ENCODE peak calls at places on chromosomes 6 and 20, in five cellular contexts. One of them, this sample, is unnamed.

GRCh38 chr6:44226368-44227137 is 3.2 kb downstream of the SLC29A1 start:
- DNase-seq in sigmoid colon: peak
- DNase-seq in NCI-H748 treated with DMSO at 0.1 percent for 48 hours: no peak
- DNase-seq in NCI-H146: peak
- DNase-seq in mammary epithelial cell: no peak
- DNase-seq in this sample: no peak

GRCh38 chr20:36737183-36737499 is 8.7 kb downstream of the NDRG3 start:
- DNase-seq in NCI-H146: no peak
- DNase-seq in mammary epithelial cell: no peak
- DNase-seq in NCI-H748 treated with DMSO at 0.1 percent for 48 hours: no peak
- DNase-seq in sigmoid colon: no peak
- DNase-seq in this sample: no peak

GRCh38 chr20:62666736-62667529 is 24.6 kb downstream of the SLCO4A1 start:
- DNase-seq in NCI-H748 treated with DMSO at 0.1 percent for 48 hours: peak
- DNase-seq in sigmoid colon: no peak
- DNase-seq in mammary epithelial cell: peak
- DNase-seq in NCI-H146: peak
- DNase-seq in this sample: peak

GRCh38 chr6:38997128-38997761 is 51.3 kb upstream of the GLP1R start:
- DNase-seq in NCI-H748 treated with DMSO at 0.1 percent for 48 hours: no peak
- DNase-seq in mammary epithelial cell: peak
- DNase-seq in NCI-H146: peak
- DNase-seq in sigmoid colon: no peak
- DNase-seq in this sample: peak

GRCh38 chr6:140548379-140548778 is 1173.9 kb upstream of the CITED2 start:
- DNase-seq in NCI-H146: no peak
- DNase-seq in mammary epithelial cell: no peak
- DNase-seq in sigmoid colon: no peak
- DNase-seq in NCI-H748 treated with DMSO at 0.1 percent for 48 hours: no peak
- DNase-seq in this sample: no peak

GRCh38 chr6:1297746-1298145 is 14.2 kb upstream of the FOXQ1 start:
- DNase-seq in NCI-H748 treated with DMSO at 0.1 percent for 48 hours: no peak
- DNase-seq in mammary epithelial cell: peak
- DNase-seq in sigmoid colon: no peak
- DNase-seq in NCI-H146: no peak
- DNase-seq in this sample: no peak

GRCh38 chr6:151239603-151240035 is at the start of gene AKAP12:
- DNase-seq in sigmoid colon: peak
- DNase-seq in NCI-H146: peak
- DNase-seq in mammary epithelial cell: no peak
- DNase-seq in NCI-H748 treated with DMSO at 0.1 percent for 48 hours: no peak
- DNase-seq in this sample: no peak

GRCh38 chr6:99589290-99589672 is 17.4 kb upstream of the PRDM13 start:
- DNase-seq in NCI-H748 treated with DMSO at 0.1 percent for 48 hours: no peak
- DNase-seq in sigmoid colon: peak
- DNase-seq in NCI-H146: peak
- DNase-seq in mammary epithelial cell: no peak
- DNase-seq in this sample: no peak

GRCh38 chr6:49550413-49551125 is at the start of gene C6orf141:
- DNase-seq in sigmoid colon: no peak
- DNase-seq in mammary epithelial cell: peak
- DNase-seq in NCI-H146: peak
- DNase-seq in NCI-H748 treated with DMSO at 0.1 percent for 48 hours: peak
- DNase-seq in this sample: peak

GRCh38 chr6:49409951-49410542 is 53.0 kb downstream of the MMUT start:
- DNase-seq in mammary epithelial cell: peak
- DNase-seq in NCI-H146: peak
- DNase-seq in sigmoid colon: peak
- DNase-seq in NCI-H748 treated with DMSO at 0.1 percent for 48 hours: peak
- DNase-seq in this sample: peak

GRCh38 chr6:46263709-46264091 is 92.9 kb upstream of the ENPP5 start:
- DNase-seq in NCI-H146: no peak
- DNase-seq in mammary epithelial cell: peak
- DNase-seq in sigmoid colon: no peak
- DNase-seq in NCI-H748 treated with DMSO at 0.1 percent for 48 hours: no peak
- DNase-seq in this sample: no peak

GRCh38 chr6:115898246-115898645 is 162.4 kb downstream of the FRK start:
- DNase-seq in NCI-H748 treated with DMSO at 0.1 percent for 48 hours: no peak
- DNase-seq in mammary epithelial cell: no peak
- DNase-seq in sigmoid colon: no peak
- DNase-seq in NCI-H146: no peak
- DNase-seq in this sample: no peak

GRCh38 chr6:88422831-88423230 is 256.7 kb upstream of the CNR1 start:
- DNase-seq in NCI-H146: peak
- DNase-seq in NCI-H748 treated with DMSO at 0.1 percent for 48 hours: no peak
- DNase-seq in sigmoid colon: no peak
- DNase-seq in mammary epithelial cell: no peak
- DNase-seq in this sample: no peak

GRCh38 chr6:99790679-99791078 is 184.0 kb downstream of the PRDM13 start:
- DNase-seq in mammary epithelial cell: no peak
- DNase-seq in NCI-H748 treated with DMSO at 0.1 percent for 48 hours: peak
- DNase-seq in sigmoid colon: no peak
- DNase-seq in NCI-H146: no peak
- DNase-seq in this sample: no peak

GRCh38 chr6:79630883-79631799 is at the start of gene SH3BGRL2:
- DNase-seq in NCI-H146: peak
- DNase-seq in mammary epithelial cell: peak
- DNase-seq in sigmoid colon: peak
- DNase-seq in NCI-H748 treated with DMSO at 0.1 percent for 48 hours: peak
- DNase-seq in this sample: peak

GRCh38 chr6:142242269-142242668 is 59.5 kb upstream of the ADGRG6 start:
- DNase-seq in mammary epithelial cell: no peak
- DNase-seq in sigmoid colon: no peak
- DNase-seq in NCI-H748 treated with DMSO at 0.1 percent for 48 hours: no peak
- DNase-seq in NCI-H146: no peak
- DNase-seq in this sample: no peak

GRCh38 chr6:42136508-42137191 is 5.8 kb downstream of the C6orf132 start:
- DNase-seq in NCI-H146: no peak
- DNase-seq in sigmoid colon: no peak
- DNase-seq in mammary epithelial cell: peak
- DNase-seq in NCI-H748 treated with DMSO at 0.1 percent for 48 hours: no peak
- DNase-seq in this sample: peak

GRCh38 chr6:36127462-36128016 is 2.8 kb upstream of the MAPK13 start:
- DNase-seq in mammary epithelial cell: peak
- DNase-seq in NCI-H146: no peak
- DNase-seq in sigmoid colon: peak
- DNase-seq in NCI-H748 treated with DMSO at 0.1 percent for 48 hours: no peak
- DNase-seq in this sample: no peak

GRCh38 chr6:111673086-111673485 is 67.4 kb upstream of the TRAF3IP2 start:
- DNase-seq in mammary epithelial cell: no peak
- DNase-seq in NCI-H146: no peak
- DNase-seq in sigmoid colon: no peak
- DNase-seq in NCI-H748 treated with DMSO at 0.1 percent for 48 hours: no peak
- DNase-seq in this sample: no peak

GRCh38 chr6:38827024-38827423 is 111.9 kb downstream of the DNAH8 start:
- DNase-seq in NCI-H146: no peak
- DNase-seq in NCI-H748 treated with DMSO at 0.1 percent for 48 hours: no peak
- DNase-seq in sigmoid colon: no peak
- DNase-seq in mammary epithelial cell: no peak
- DNase-seq in this sample: no peak

GRCh38 chr6:3370361-3371221 is 86.3 kb downstream of the SLC22A23 start:
- DNase-seq in NCI-H748 treated with DMSO at 0.1 percent for 48 hours: no peak
- DNase-seq in mammary epithelial cell: no peak
- DNase-seq in NCI-H146: no peak
- DNase-seq in sigmoid colon: peak
- DNase-seq in this sample: no peak

GRCh38 chr6:162363757-162364156 is 363.8 kb downstream of the PRKN start:
- DNase-seq in NCI-H748 treated with DMSO at 0.1 percent for 48 hours: no peak
- DNase-seq in NCI-H146: no peak
- DNase-seq in mammary epithelial cell: no peak
- DNase-seq in sigmoid colon: no peak
- DNase-seq in this sample: no peak

GRCh38 chr20:48818481-48818987 is 9.3 kb downstream of the PREX1 start:
- DNase-seq in NCI-H748 treated with DMSO at 0.1 percent for 48 hours: no peak
- DNase-seq in sigmoid colon: no peak
- DNase-seq in mammary epithelial cell: no peak
- DNase-seq in NCI-H146: no peak
- DNase-seq in this sample: no peak

GRCh38 chr6:72245565-72245964 is 359.2 kb downstream of the RIMS1 start:
- DNase-seq in NCI-H748 treated with DMSO at 0.1 percent for 48 hours: peak
- DNase-seq in sigmoid colon: no peak
- DNase-seq in NCI-H146: no peak
- DNase-seq in mammary epithelial cell: peak
- DNase-seq in this sample: no peak

GRCh38 chr20:61803416-61803902 is 262.2 kb downstream of the TAF4 start:
- DNase-seq in NCI-H748 treated with DMSO at 0.1 percent for 48 hours: no peak
- DNase-seq in NCI-H146: no peak
- DNase-seq in mammary epithelial cell: no peak
- DNase-seq in sigmoid colon: no peak
- DNase-seq in this sample: no peak

GRCh38 chr20:19688031-19688806 is 69.8 kb upstream of the RIN2 start:
- DNase-seq in mammary epithelial cell: peak
- DNase-seq in NCI-H146: peak
- DNase-seq in NCI-H748 treated with DMSO at 0.1 percent for 48 hours: no peak
- DNase-seq in sigmoid colon: peak
- DNase-seq in this sample: no peak

GRCh38 chr6:10531942-10532341 is 10.8 kb downstream of the GCNT2 start:
- DNase-seq in NCI-H146: no peak
- DNase-seq in sigmoid colon: no peak
- DNase-seq in mammary epithelial cell: no peak
- DNase-seq in NCI-H748 treated with DMSO at 0.1 percent for 48 hours: no peak
- DNase-seq in this sample: no peak

GRCh38 chr20:22908944-22909343 is 126.2 kb upstream of the SSTR4 start:
- DNase-seq in sigmoid colon: no peak
- DNase-seq in mammary epithelial cell: no peak
- DNase-seq in NCI-H748 treated with DMSO at 0.1 percent for 48 hours: no peak
- DNase-seq in NCI-H146: no peak
- DNase-seq in this sample: no peak

GRCh38 chr6:115733426-115733825 is 327.3 kb downstream of the FRK start:
- DNase-seq in mammary epithelial cell: no peak
- DNase-seq in NCI-H748 treated with DMSO at 0.1 percent for 48 hours: no peak
- DNase-seq in sigmoid colon: no peak
- DNase-seq in NCI-H146: no peak
- DNase-seq in this sample: no peak

GRCh38 chr6:68975064-68975463 is 340.0 kb downstream of the ADGRB3 start:
- DNase-seq in sigmoid colon: no peak
- DNase-seq in NCI-H748 treated with DMSO at 0.1 percent for 48 hours: no peak
- DNase-seq in NCI-H146: no peak
- DNase-seq in mammary epithelial cell: no peak
- DNase-seq in this sample: no peak

GRCh38 chr20:16539280-16539679 is 34.0 kb downstream of the KIF16B start:
- DNase-seq in NCI-H146: no peak
- DNase-seq in NCI-H748 treated with DMSO at 0.1 percent for 48 hours: no peak
- DNase-seq in mammary epithelial cell: no peak
- DNase-seq in sigmoid colon: no peak
- DNase-seq in this sample: no peak

GRCh38 chr20:35010405-35011192 is 54.9 kb downstream of the MYH7B start:
- DNase-seq in sigmoid colon: no peak
- DNase-seq in NCI-H748 treated with DMSO at 0.1 percent for 48 hours: no peak
- DNase-seq in mammary epithelial cell: no peak
- DNase-seq in NCI-H146: no peak
- DNase-seq in this sample: no peak

GRCh38 chr6:105992315-105992961 is 93.7 kb upstream of the PRDM1 start:
- DNase-seq in mammary epithelial cell: peak
- DNase-seq in NCI-H748 treated with DMSO at 0.1 percent for 48 hours: peak
- DNase-seq in NCI-H146: peak
- DNase-seq in sigmoid colon: peak
- DNase-seq in this sample: peak

GRCh38 chr6:167925011-167925410 is 72.5 kb upstream of the KIF25 start:
- DNase-seq in NCI-H748 treated with DMSO at 0.1 percent for 48 hours: no peak
- DNase-seq in NCI-H146: no peak
- DNase-seq in mammary epithelial cell: peak
- DNase-seq in sigmoid colon: no peak
- DNase-seq in this sample: no peak

GRCh38 chr6:7721654-7722053 is 4.2 kb upstream of the BMP6 start:
- DNase-seq in NCI-H146: peak
- DNase-seq in NCI-H748 treated with DMSO at 0.1 percent for 48 hours: peak
- DNase-seq in mammary epithelial cell: peak
- DNase-seq in sigmoid colon: no peak
- DNase-seq in this sample: peak

GRCh38 chr6:36546958-36547645 is at the start of gene STK38:
- DNase-seq in sigmoid colon: peak
- DNase-seq in NCI-H748 treated with DMSO at 0.1 percent for 48 hours: peak
- DNase-seq in mammary epithelial cell: peak
- DNase-seq in NCI-H146: peak
- DNase-seq in this sample: peak

GRCh38 chr20:18252597-18253451 is 35.5 kb upstream of the ZNF133 start:
- DNase-seq in NCI-H748 treated with DMSO at 0.1 percent for 48 hours: no peak
- DNase-seq in mammary epithelial cell: peak
- DNase-seq in sigmoid colon: no peak
- DNase-seq in NCI-H146: no peak
- DNase-seq in this sample: no peak

This sample was measured in NCI-H1105.